ENCODE peak calls at places on chromosomes 11 and 22, in seven cellular contexts. D, M, G, A, C, R and X are unnamed samples.

GRCh38 chr22:40432167-40432566 is 61.8 kb downstream of the SGSM3 start:
- DNase-seq in D (no peak), M (no peak), G (no peak), A (no peak), C (no peak), R (no peak), X (peak; percentile 36)

GRCh38 chr22:21712751-21713427 is 22.7 kb downstream of the YPEL1 start:
- DNase-seq in D (peak; percentile 89), M (peak; percentile 54), G (peak; percentile 88), A (peak; percentile 69), C (peak; percentile 85), R (peak; percentile 59), X (peak; percentile 94)

GRCh38 chr11:66344550-66345315 is at the start of gene BRMS1:
- DNase-seq in D (peak; percentile 98), M (peak; percentile 97), G (peak; percentile 93), A (peak; percentile 97), C (peak; percentile 96), R (peak; percentile 94), X (peak; percentile 99)

GRCh38 chr11:129842138-129842537 is 26.5 kb downstream of the TMEM45B start:
- DNase-seq in D (no peak), M (no peak), G (no peak), A (no peak), C (no peak), R (no peak), X (no peak)

GRCh38 chr11:44949160-44950035 is 1.3 kb downstream of the TP53I11 start:
- DNase-seq in D (peak; percentile 61), M (no peak), G (peak; percentile 84), A (peak; percentile 40), C (peak; percentile 58), R (no peak), X (no peak)

GRCh38 chr11:43935131-43935979 is 7.1 kb upstream of the C11orf96 start:
- DNase-seq in D (no peak), M (no peak), G (no peak), A (no peak), C (no peak), R (no peak), X (peak; percentile 23)

GRCh38 chr11:66231561-66231960 is 36.9 kb upstream of the RAB1B start:
- DNase-seq in D (no peak), M (no peak), G (no peak), A (no peak), C (no peak), R (no peak), X (peak; percentile 77)

GRCh38 chr22:32800158-32800557 is 1.3 kb upstream of the TIMP3 start:
- DNase-seq in D (peak; percentile 51), M (no peak), G (no peak), A (no peak), C (no peak), R (no peak), X (no peak)

GRCh38 chr11:116177521-116178220 is 595.1 kb downstream of the BUD13 start:
- DNase-seq in D (no peak), M (no peak), G (no peak), A (peak; percentile 8), C (no peak), R (no peak), X (no peak)

GRCh38 chr22:19962909-19963806 is 21.5 kb upstream of the TXNRD2 start:
- DNase-seq in D (peak; percentile 94), M (no peak), G (no peak), A (peak; percentile 53), C (peak; percentile 43), R (peak; percentile 96), X (peak; percentile 65)
- H3K4me2 ChIP-seq in D (peak overlapping the region; percentile 59), M (no peak overlapping the region), G (peak overlapping the region; percentile 50), A (no peak overlapping the region), C (no peak overlapping the region), R (peak overlapping the region; percentile 98), X (no peak overlapping the region)

DNA sequence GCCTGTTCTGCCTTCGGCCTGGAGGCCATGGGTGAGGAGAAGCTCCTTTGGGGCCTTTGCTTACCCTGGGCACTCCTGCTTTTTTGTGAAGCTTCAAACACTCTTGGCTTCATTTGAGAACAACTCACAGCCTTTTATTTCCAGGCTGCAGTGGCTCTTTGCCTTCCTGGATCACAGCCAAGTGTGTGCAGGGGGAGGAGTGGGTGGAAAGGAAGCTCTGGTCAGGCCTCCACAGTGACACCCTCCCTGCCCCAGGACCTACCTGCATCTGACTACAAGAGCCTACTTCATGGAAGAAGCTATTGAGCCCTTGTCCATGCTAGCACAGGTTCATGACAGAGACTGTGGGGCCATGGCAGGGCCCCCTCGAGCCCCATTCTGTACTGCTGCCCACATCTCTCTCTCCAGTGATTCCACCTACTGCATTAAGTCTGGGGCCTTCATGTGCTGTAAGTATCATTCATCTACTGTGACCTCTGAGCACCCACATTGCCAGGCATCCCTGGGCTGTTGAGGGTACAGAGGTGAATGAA is 52.3 kb downstream of the GAB4 start:
- DNase-seq in D (no peak), M (no peak), G (no peak), A (no peak), C (no peak), R (no peak), X (no peak)
- H3K9me3 ChIP-seq in D (no peaks in the 10 kb centered on the region), M (no peaks in the 10 kb centered on the region), G (no peaks in the 10 kb centered on the region), A (no peaks in the 10 kb centered on the region), C (no peaks in the 10 kb centered on the region), R (peaks cover 3% of the 10 kb centered on the region), X (no peaks in the 10 kb centered on the region)

GRCh38 chr11:7515544-7515943 is 1.7 kb downstream of the PPFIBP2 start:
- DNase-seq in D (no peak), M (no peak), G (no peak), A (no peak), C (no peak), R (no peak), X (peak; percentile 43)
- H3K27ac ChIP-seq in D (no peak overlapping the region), M (no peak overlapping the region), G (no peak overlapping the region), A (no peak overlapping the region), C (no peak overlapping the region), R (no peak overlapping the region), X (no peak overlapping the region)

DNA sequence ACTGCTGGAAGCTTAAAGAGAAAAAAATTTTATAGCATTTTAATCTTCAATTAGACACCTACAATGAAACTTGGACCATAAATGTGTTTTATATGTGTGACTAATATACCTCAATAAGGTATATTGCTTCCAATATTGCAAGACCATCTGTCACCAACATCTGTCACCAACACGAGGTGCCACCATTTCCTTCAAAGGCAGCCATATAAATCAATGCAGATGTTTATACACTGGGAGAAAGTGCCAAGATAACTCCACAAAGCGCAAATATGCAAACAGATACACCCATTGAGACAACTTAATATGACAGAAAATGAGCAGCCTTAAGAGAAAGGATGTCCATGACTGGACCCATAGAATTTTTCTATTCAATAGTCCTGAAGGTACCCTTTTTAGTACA is 12.7 kb downstream of the MPZL3 start:
- DNase-seq in D (no peak), M (no peak), G (no peak), A (no peak), C (no peak), R (no peak), X (no peak)
- H3K4me2 ChIP-seq in D (no peak overlapping the region), M (no peak overlapping the region), G (no peak overlapping the region), A (no peak overlapping the region), C (peak overlapping the region; percentile 35), R (no peak overlapping the region), X (no peak overlapping the region)

GRCh38 chr11:3359092-3359824 is 19.7 kb downstream of the ZNF195 start:
- DNase-seq in D (no peak), M (no peak), G (no peak), A (peak; percentile 8), C (no peak), R (no peak), X (no peak)
- H3K9me3 ChIP-seq in D (peaks cover 40% of the 10 kb centered on the region), M (peaks cover 15% of the 10 kb centered on the region), G (peaks cover 41% of the 10 kb centered on the region), A (peaks cover 8% of the 10 kb centered on the region), C (peaks cover 20% of the 10 kb centered on the region), R (peaks cover 81% of the 10 kb centered on the region), X (peaks cover 58% of the 10 kb centered on the region)

DNA sequence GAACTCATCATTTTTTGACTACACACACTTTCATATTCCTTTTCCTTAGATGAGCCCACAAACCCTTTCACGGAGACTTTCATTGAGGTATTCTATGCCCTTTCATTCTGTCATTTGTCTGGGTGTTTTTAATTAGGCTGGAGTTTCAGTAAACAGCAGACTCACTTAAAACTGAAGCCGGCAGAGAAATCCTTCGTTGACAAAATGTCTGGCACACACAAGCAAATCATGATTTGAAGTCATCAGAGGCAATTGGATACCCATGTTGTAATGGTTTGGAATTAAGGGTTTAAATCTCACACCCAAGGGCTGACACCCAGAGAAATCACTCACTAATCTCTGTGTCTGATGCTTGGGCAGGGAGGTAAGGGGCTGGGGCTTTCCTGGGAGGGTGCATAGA is 127.1 kb downstream of the EHF start:
- DNase-seq in D (no peak), M (no peak), G (no peak), A (no peak), C (no peak), R (no peak), X (no peak)
- H3K27ac ChIP-seq in D (no peak overlapping the region), M (no peak overlapping the region), G (no peak overlapping the region), A (no peak overlapping the region), C (no peak overlapping the region), R (no peak overlapping the region), X (no peak overlapping the region)